ENCODE peak calls at places on chromosomes 13 and 19, in eight cellular contexts. U is heart left ventricle, J is omental fat pad, R is natural killer cell, F is fibroblast of mammary gland, S is ELF-1, O is mucosa of descending colon, A is GM19239. N is an unnamed sample.

GRCh38 chr13:91647361-91647970 is 249.0 kb downstream of the GPC5 start:
- DNase-seq in S (peak), R (no peak), U (peak), F (no peak), J (no peak), O (peak), A (no peak), N (no peak)

GRCh38 chr13:114064516-114065140 is 67.8 kb downstream of the RASA3 start:
- DNase-seq in O (no peak), R (no peak), S (peak), A (no peak), J (no peak), U (no peak), F (peak), N (no peak)

GRCh38 chr19:5354403-5354802 is 13.8 kb upstream of the PTPRS start:
- DNase-seq in S (peak), O (no peak), U (no peak), A (no peak), J (no peak), R (no peak), F (peak), N (no peak)

GRCh38 chr19:53864308-53864836 is 3.3 kb upstream of the MYADM start:
- DNase-seq in F (no peak), S (no peak), J (no peak), A (no peak), R (no peak), O (peak), U (no peak), N (peak)

GRCh38 chr19:17751103-17751911 is at the start of gene FCHO1:
- DNase-seq in R (peak), U (peak), S (no peak), F (no peak), O (peak), A (no peak), J (no peak), N (peak)

GRCh38 chr13:75635101-75635620 is 969 bp upstream of the LMO7 start:
- DNase-seq in R (no peak), J (no peak), A (no peak), U (no peak), S (peak), F (peak), O (no peak), N (no peak)

GRCh38 chr19:34332027-34332786 is 32.8 kb upstream of the GPI start:
- DNase-seq in A (no peak), U (no peak), S (no peak), O (no peak), F (no peak), J (no peak), R (no peak), N (no peak)

GRCh38 chr13:102195566-102196462 is 206.0 kb downstream of the FGF14 start:
- DNase-seq in R (no peak), A (no peak), F (peak), S (no peak), U (no peak), O (no peak), J (no peak), N (no peak)

GRCh38 chr13:45132384-45133064 is 12.2 kb downstream of the GTF2F2 start:
- DNase-seq in R (no peak), U (no peak), O (no peak), S (no peak), F (no peak), J (no peak), A (peak), N (no peak)

GRCh38 chr13:79196366-79196765 is 209.7 kb downstream of the RBM26 start:
- DNase-seq in F (no peak), O (no peak), J (no peak), A (no peak), R (no peak), U (no peak), S (no peak), N (no peak)

GRCh38 chr19:33726756-33727155 is 69.9 kb upstream of the KCTD15 start:
- DNase-seq in F (no peak), A (no peak), U (no peak), S (no peak), R (no peak), J (no peak), O (no peak), N (no peak)

GRCh38 chr13:23609414-23610186 is 39.4 kb downstream of the TNFRSF19 start:
- DNase-seq in U (peak), J (no peak), S (no peak), A (no peak), O (peak), F (peak), R (no peak), N (no peak)

GRCh38 chr13:89650226-89650625 is 1697.3 kb upstream of the MIR17HG start:
- DNase-seq in S (no peak), F (no peak), U (no peak), O (no peak), R (no peak), J (no peak), A (no peak), N (no peak)

GRCh38 chr19:54253331-54254194 is 3.5 kb downstream of the LILRB5 start:
- DNase-seq in R (no peak), F (no peak), A (no peak), U (no peak), O (no peak), S (no peak), J (no peak), N (no peak)

GRCh38 chr19:46787331-46788100 is 878 bp downstream of the SLC1A5 start:
- DNase-seq in U (peak), A (no peak), F (peak), S (peak), J (no peak), R (peak), O (peak), N (peak)

GRCh38 chr13:96898212-96898611 is 96.1 kb downstream of the OXGR1 start:
- DNase-seq in O (no peak), U (no peak), J (no peak), F (peak), R (no peak), S (no peak), A (no peak), N (no peak)

GRCh38 chr13:59846845-59847620 is 316.7 kb downstream of the DIAPH3 start:
- DNase-seq in U (no peak), J (no peak), F (no peak), A (no peak), R (no peak), S (peak), O (no peak), N (no peak)

GRCh38 chr19:10864538-10864899 is 6.8 kb upstream of the CARM1 start:
- DNase-seq in R (peak), U (peak), J (peak), O (peak), S (peak), A (no peak), F (peak), N (peak)

GRCh38 chr19:3239367-3239766 is 14.9 kb downstream of the CELF5 start:
- DNase-seq in O (no peak), A (no peak), U (no peak), R (no peak), F (no peak), J (no peak), S (no peak), N (no peak)

GRCh38 chr19:20151617-20152145 is 15.3 kb upstream of the ZNF486 start:
- DNase-seq in R (no peak), J (no peak), U (no peak), F (no peak), S (peak), O (no peak), A (no peak), N (no peak)

GRCh38 chr13:45564108-45564507 is 51.4 kb downstream of the ERICH6B start:
- DNase-seq in S (no peak), R (no peak), O (no peak), J (no peak), A (no peak), F (peak), U (no peak), N (no peak)

GRCh38 chr19:2227415-2228156 is 8.5 kb downstream of the PLEKHJ1 start:
- DNase-seq in A (peak), O (no peak), R (no peak), S (peak), J (no peak), U (no peak), F (no peak), N (no peak)

GRCh38 chr19:18719541-18719940 is 36.1 kb downstream of the CRTC1 start:
- DNase-seq in R (no peak), O (no peak), F (no peak), U (no peak), S (no peak), J (no peak), A (no peak), N (no peak)

GRCh38 chr13:82257790-82258507 is 1624.3 kb downstream of the SLITRK1 start:
- DNase-seq in U (no peak), S (no peak), O (no peak), F (no peak), R (no peak), J (no peak), A (no peak), N (no peak)